ENCODE peak calls at places on chromosomes 6 and 20, in five cellular contexts. Q, U, Z, G and V are unnamed samples.

GRCh38 chr6:1346556-1347186 is 34.8 kb downstream of the FOXQ1 start:
- DNase-seq in Z (no peak), G (no peak), Q (no peak), U (no peak), V (no peak)

GRCh38 chr20:57103146-57103800 is 163.2 kb downstream of the BMP7 start:
- DNase-seq in Q (no peak), U (no peak), G (no peak), Z (no peak), V (no peak)

GRCh38 chr20:58309607-58310290 is at the start of gene RAB22A:
- DNase-seq in U (peak), Q (peak), G (peak), Z (no peak), V (peak)

GRCh38 chr6:41586564-41586963 is 40.4 kb downstream of the FOXP4 start:
- DNase-seq in G (no peak), Q (peak), U (no peak), Z (no peak), V (no peak)

GRCh38 chr6:149969635-149970034 is 5.9 kb downstream of the ULBP1 start:
- DNase-seq in Z (no peak), G (no peak), U (no peak), Q (no peak), V (no peak)

GRCh38 chr6:79762370-79762769 is 131.2 kb downstream of the SH3BGRL2 start:
- DNase-seq in U (no peak), G (no peak), Z (no peak), Q (no peak), V (peak)

GRCh38 chr20:31967830-31968249 is at the start of gene XKR7:
- DNase-seq in Z (no peak), Q (no peak), U (no peak), G (no peak), V (no peak)

GRCh38 chr6:167881327-167881726 is 54.6 kb downstream of the AFDN start:
- DNase-seq in G (no peak), U (no peak), Q (no peak), Z (no peak), V (no peak)

GRCh38 chr20:53402233-53403005 is 191.2 kb downstream of the ZNF217 start:
- DNase-seq in Q (no peak), Z (no peak), U (no peak), G (no peak), V (no peak)

GRCh38 chr6:158237656-158238055 is 69.5 kb downstream of the GTF2H5 start:
- DNase-seq in Q (no peak), G (no peak), Z (no peak), U (no peak), V (no peak)
- TF ChIP-seq CTCF in Q (no peak), G (no peak), Z (no peak), U (no peak), V (no peak)

DNA sequence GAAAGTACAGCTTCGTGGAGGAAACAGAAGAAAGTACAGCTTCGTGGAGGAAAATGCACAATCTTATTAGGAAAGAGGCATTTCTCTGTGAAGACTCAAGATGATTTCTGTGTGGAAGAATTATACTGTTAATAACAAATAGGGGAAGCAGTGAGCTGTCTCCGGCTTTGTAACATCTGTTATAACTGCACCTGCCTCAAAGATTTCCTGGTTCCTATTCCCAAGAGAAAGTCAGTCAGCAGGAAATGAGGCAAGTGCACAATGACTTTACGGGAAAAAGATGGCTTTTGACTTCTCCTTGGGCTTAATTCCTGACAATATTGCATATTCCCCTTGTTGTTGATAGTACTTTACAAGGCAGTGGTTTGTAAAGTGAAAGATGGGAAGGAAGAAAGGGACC is 538.5 kb downstream of the BMP2 start:
- DNase-seq in G (no peak), Z (no peak), Q (no peak), U (no peak), V (no peak)
- TF ChIP-seq CTCF in G (no peak), Z (no peak), Q (no peak), U (no peak), V (no peak)

GRCh38 chr20:1105599-1106194 is 12.7 kb upstream of the PSMF1 start:
- DNase-seq in U (no peak), G (no peak), Z (no peak), Q (no peak), V (no peak)

GRCh38 chr20:1107176-1107575 is 11.2 kb upstream of the PSMF1 start:
- DNase-seq in Z (no peak), Q (no peak), U (no peak), G (no peak), V (no peak)

GRCh38 chr20:1103751-1104150 is 14.7 kb upstream of the PSMF1 start:
- DNase-seq in U (no peak), Z (no peak), G (no peak), Q (no peak), V (no peak)

GRCh38 chr20:1112908-1113307 is 5.5 kb upstream of the PSMF1 start:
- DNase-seq in U (no peak), Q (no peak), G (no peak), Z (no peak), V (no peak)

DNA sequence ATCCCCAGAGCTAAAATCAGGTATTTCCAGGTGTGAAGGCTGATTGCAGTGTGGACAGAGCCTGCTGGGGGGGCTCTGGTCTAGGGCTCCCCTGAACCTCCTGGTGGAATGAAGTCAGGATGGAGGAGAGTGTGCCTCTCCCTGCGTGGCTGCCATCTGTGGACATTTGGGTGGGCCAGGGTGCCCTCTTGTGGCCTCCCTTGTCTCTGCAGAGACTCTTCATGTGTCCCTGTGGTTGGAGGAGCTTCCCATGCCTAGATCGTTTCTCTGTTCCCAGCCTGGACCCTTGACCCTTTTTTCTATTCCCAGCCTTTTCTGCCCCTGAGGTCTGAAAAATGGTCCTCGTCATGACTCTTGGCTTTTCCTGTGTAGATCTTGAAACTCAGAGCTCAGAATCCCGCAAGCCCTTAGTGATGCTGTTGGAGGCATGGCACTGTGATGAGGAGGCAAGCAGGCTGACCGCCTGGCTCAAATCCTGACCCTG is 9.9 kb upstream of the PSMF1 start:
- DNase-seq in Q (peak), Z (no peak), G (peak), U (peak), V (peak)
- TF ChIP-seq CTCF in Q (peak), Z (peak), G (peak), U (peak), V (peak)

GRCh38 chr20:7031222-7031621 is 263.7 kb downstream of the BMP2 start:
- DNase-seq in Q (no peak), Z (no peak), U (no peak), G (peak), V (no peak)
- TF ChIP-seq CTCF in Q (no peak), Z (no peak), U (peak), G (no peak), V (no peak)